ENCODE peak calls at places on chromosomes 3 and 15, in four cellular contexts. F is GM20000, K is PC-3, C is lower lobe of right lung. N is an unnamed sample.

GRCh38 chr15:39789736-39790135 is 7.1 kb upstream of the FSIP1 start:
- DNase-seq in F (no peak), K (no peak), C (no peak), N (no peak)

GRCh38 chr15:58165661-58166060 is 27.5 kb downstream of the AQP9 start:
- DNase-seq in F (no peak), K (peak), C (no peak), N (no peak)

GRCh38 chr3:32614956-32615355 is 44.3 kb upstream of the DYNC1LI1 start:
- DNase-seq in C (no peak), K (peak), F (no peak), N (no peak)

GRCh38 chr3:76438971-76439370 is 600.9 kb upstream of the ROBO2 start:
- DNase-seq in C (no peak), F (no peak), K (peak), N (no peak)

GRCh38 chr3:87313641-87314040 is 37.3 kb upstream of the POU1F1 start:
- DNase-seq in K (peak), F (no peak), C (no peak), N (no peak)

GRCh38 chr3:151156618-151157216 is 46.3 kb downstream of the GPR171 start:
- DNase-seq in F (peak), K (peak), C (no peak), N (peak)

GRCh38 chr3:185066251-185066650 is 86.6 kb downstream of the C3orf70 start:
- DNase-seq in F (no peak), C (no peak), K (no peak), N (no peak)

GRCh38 chr3:185552358-185552877 is at the start of gene LIPH:
- DNase-seq in K (peak), F (peak), C (no peak), N (peak)

GRCh38 chr3:2274531-2274930 is 175.9 kb downstream of the CNTN4 start:
- DNase-seq in K (no peak), C (no peak), F (no peak), N (no peak)

GRCh38 chr15:80780416-80781221 is 1.4 kb downstream of the CEMIP start:
- DNase-seq in K (peak), C (peak), F (no peak), N (peak)

GRCh38 chr3:136249091-136249490 is 1.0 kb upstream of the PCCB start:
- DNase-seq in C (no peak), F (no peak), K (no peak), N (no peak)

GRCh38 chr15:53836618-53837017 is 77.2 kb upstream of the WDR72 start:
- DNase-seq in C (no peak), K (no peak), F (no peak), N (no peak)

GRCh38 chr15:66670198-66670597 is 31.8 kb upstream of the SMAD6 start:
- DNase-seq in F (no peak), C (no peak), K (no peak), N (no peak)

GRCh38 chr3:59856921-59857320 is 807.1 kb upstream of the CFAP20DC start:
- DNase-seq in K (no peak), F (no peak), C (no peak), N (no peak)

GRCh38 chr15:22873204-22873701 is 34.8 kb downstream of the NIPA2 start:
- DNase-seq in F (no peak), K (peak), C (no peak), N (no peak)

GRCh38 chr3:58521002-58521670 is 15.9 kb downstream of the ACOX2 start:
- DNase-seq in K (no peak), F (no peak), C (no peak), N (no peak)

GRCh38 chr15:77548608-77549551 is 83.8 kb downstream of the LINGO1 start:
- DNase-seq in F (no peak), C (no peak), K (no peak), N (no peak)

GRCh38 chr3:197468866-197469382 is 86.8 kb downstream of the BDH1 start:
- DNase-seq in C (no peak), F (no peak), K (no peak), N (no peak)

GRCh38 chr15:68994149-68994548 is 20.3 kb upstream of the NOX5 start:
- DNase-seq in C (no peak), F (no peak), K (peak), N (no peak)

GRCh38 chr15:31236184-31237041 is 90.2 kb upstream of the KLF13 start:
- DNase-seq in K (peak), C (peak), F (no peak), N (peak)

GRCh38 chr15:63389902-63390301 is 8.3 kb upstream of the CA12 start:
- DNase-seq in K (peak), C (peak), F (no peak), N (no peak)

GRCh38 chr3:182740710-182741109 is 52.6 kb upstream of the ATP11B start:
- DNase-seq in F (no peak), K (peak), C (no peak), N (no peak)

GRCh38 chr3:197003461-197004385 is 25.9 kb downstream of the MELTF start:
- DNase-seq in F (no peak), K (peak), C (no peak), N (no peak)

GRCh38 chr3:45109736-45110135 is 36.4 kb downstream of the CDCP1 start:
- DNase-seq in F (no peak), C (no peak), K (no peak), N (no peak)

GRCh38 chr3:78878011-78878410 is 889.8 kb downstream of the ROBO1 start:
- DNase-seq in C (no peak), K (no peak), F (no peak), N (no peak)
- TF ChIP-seq CTCF in C (no peak), K (no peak), F (no peak), N (no peak)

DNA sequence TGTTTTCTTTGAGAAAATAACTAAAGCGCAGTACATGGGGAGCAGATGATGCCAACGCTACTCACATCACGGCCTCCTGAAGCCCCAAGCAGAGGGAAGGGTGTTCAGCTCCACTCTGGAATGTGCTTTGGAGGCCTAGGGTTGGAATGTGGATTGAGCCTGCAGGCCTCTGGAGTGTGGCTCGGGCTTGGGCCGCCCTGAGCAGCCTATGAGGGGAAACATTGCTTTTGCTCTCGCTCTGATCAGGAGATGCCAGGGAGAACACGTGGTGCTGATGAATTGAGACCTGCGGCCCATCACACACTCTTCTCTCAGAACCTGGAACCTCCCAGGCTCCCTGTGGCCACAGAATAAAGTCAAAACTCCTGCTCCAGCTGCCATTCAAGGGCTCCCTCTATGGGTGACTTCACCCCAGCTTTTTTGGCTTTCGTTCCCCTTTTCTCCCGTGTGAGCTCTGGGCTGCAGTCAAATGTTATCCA is 23.3 kb downstream of the CCDC13 start:
- DNase-seq in F (peak), K (peak), C (no peak), N (peak)
- TF ChIP-seq CTCF in F (peak), K (peak), C (peak), N (peak)

GRCh38 chr15:48352474-48353072 is 21.3 kb downstream of the DUT start:
- DNase-seq in F (peak), C (no peak), K (peak), N (peak)
- TF ChIP-seq CTCF in F (peak), C (peak), K (peak), N (peak)

DNA sequence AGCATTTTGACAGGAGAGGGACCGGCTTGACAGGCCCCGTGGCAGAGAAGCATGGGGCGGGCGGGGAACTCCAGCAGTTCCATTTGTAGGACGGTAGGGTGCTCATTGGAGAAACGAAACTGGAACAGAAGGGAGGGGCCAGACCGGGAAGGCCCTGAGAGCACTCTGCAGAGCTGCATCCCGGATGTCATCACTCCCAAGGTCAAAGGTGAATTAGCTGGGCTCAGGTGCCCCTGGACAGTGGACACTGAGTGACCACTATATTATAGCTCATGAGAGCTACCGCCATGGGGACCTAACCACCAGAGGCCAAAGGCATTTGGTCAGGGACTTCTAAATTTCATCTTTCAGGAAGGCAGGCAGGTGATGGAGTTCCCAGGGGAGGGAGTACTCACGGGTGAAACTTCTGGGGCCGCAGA is 7.3 kb downstream of the CSRNP1 start:
- DNase-seq in K (no peak), C (peak), F (no peak), N (peak)
- TF ChIP-seq CTCF in K (no peak), C (peak), F (no peak), N (no peak)

DNA sequence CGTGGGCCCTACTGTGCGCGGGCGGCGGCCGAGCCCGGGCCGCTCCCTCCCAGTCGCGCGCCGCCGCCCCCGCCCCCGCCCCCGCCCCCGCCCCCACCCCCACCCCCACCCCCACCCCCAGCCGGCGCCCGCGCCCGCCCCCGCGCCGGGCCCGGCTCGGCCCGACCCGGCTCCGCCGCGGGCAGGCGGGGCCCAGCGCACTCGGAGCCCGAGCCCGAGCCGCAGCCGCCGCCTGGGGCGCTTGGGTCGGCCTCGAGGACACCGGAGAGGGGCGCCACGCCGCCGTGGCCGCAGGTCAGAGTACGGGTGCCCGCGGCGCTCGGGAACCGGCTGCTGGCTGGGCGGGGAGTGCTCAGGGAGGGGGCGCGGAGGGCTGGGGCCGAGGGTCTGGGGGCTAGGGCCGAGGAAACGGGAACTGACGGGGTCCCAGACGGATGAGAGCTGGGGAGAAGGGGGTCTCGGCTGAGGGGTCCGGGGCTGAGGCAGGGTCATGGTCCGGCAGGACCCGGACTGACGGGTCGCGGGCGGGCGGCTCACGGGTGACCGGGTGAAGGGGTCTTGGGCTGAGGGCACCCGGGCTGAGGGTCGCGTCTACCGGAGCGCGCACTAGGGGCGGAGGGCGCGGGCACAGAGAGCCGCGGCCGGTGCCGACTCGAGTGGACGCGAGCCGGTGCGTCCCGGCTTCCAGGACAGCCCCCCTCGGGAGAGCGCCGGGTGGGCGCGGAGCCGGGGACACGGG is 974 bp upstream of the PPARG start:
- DNase-seq in F (peak), K (peak), C (peak), N (peak)
- TF ChIP-seq CTCF in F (peak), K (no peak), C (no peak), N (no peak)

GRCh38 chr3:126746395-126747177 is 42.5 kb downstream of the CHCHD6 start:
- DNase-seq in K (peak), C (peak), F (no peak), N (no peak)
- TF ChIP-seq CTCF in K (no peak), C (no peak), F (no peak), N (no peak)

GRCh38 chr15:41620536-41621199 is 39.5 kb upstream of the MGA start:
- DNase-seq in C (no peak), K (no peak), F (peak), N (no peak)
- TF ChIP-seq CTCF in C (no peak), K (no peak), F (no peak), N (no peak)

DNA sequence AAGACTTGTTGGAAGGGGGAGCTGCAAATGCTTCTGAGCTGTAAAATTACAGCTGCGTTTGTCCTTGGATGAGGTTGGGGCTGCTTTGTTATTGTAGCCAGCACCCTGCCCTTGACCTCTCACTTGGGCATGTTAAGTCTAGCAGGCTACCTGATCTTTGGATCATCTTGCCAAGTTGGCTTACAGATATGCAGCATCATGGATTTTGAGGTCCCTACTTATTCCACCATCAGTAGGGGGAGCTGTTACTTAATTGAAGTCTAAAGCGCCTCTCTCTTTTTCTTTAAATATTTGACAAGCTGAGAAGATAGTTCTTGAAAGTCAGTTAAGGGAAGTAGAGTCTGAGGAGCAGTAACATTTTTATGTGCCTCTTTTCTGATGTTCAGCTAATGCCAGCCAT is 793.0 kb downstream of the MCTP2 start:
- DNase-seq in K (peak), F (no peak), C (no peak), N (no peak)
- TF ChIP-seq CTCF in K (peak), F (no peak), C (peak), N (no peak)

GRCh38 chr3:130896101-130896500 is 2.2 kb downstream of the ATP2C1 start:
- DNase-seq in K (no peak), F (no peak), C (no peak), N (no peak)

GRCh38 chr3:130894130-130894872 is 417 bp downstream of the ATP2C1 start:
- DNase-seq in K (no peak), F (peak), C (peak), N (peak)

GRCh38 chr3:130893240-130894129 is at the start of gene ATP2C1:
- DNase-seq in K (peak), F (peak), C (peak), N (peak)

GRCh38 chr3:130895690-130896089 is 1.8 kb downstream of the ATP2C1 start:
- DNase-seq in C (no peak), K (no peak), F (no peak), N (no peak)

GRCh38 chr3:130894873-130895330 is 1.0 kb downstream of the ATP2C1 start:
- DNase-seq in K (no peak), F (no peak), C (no peak), N (no peak)
- TF ChIP-seq CTCF in K (no peak), F (no peak), C (no peak), N (no peak)

GRCh38 chr15:82680200-82681102 is 29.2 kb downstream of the AP3B2 start:
- DNase-seq in F (peak), K (peak), C (peak), N (peak)
- TF ChIP-seq CTCF in F (peak), K (peak), C (peak), N (peak)